ENCODE peak calls at places on chromosomes 4 and X, in four cellular contexts. L, R, X and E are unnamed samples.
A peak's percentile ranks its signal among the peaks of the same experiment; 100 is the strongest.

GRCh38 chrX:103637604-103638338 is 9.0 kb downstream of the TCEAL1 start:
- DNase-seq in L (no peak), X (no peak), R (peak; percentile 6), E (no peak)

GRCh38 chr4:148239406-148239805 is 202.8 kb downstream of the NR3C2 start:
- DNase-seq in L (no peak), X (no peak), R (no peak), E (no peak)

GRCh38 chr4:41638806-41639205 is 100.8 kb downstream of the LIMCH1 start:
- DNase-seq in L (no peak), R (no peak), X (no peak), E (no peak)

GRCh38 chr4:83011779-83012630 is 1.4 kb upstream of the LIN54 start:
- DNase-seq in L (peak; percentile 72), X (peak; percentile 71), R (no peak), E (peak; percentile 77)

GRCh38 chr4:2332201-2332975 is 70.5 kb upstream of the MXD4 start:
- DNase-seq in R (no peak), X (no peak), L (peak; percentile 39), E (no peak)

GRCh38 chrX:84248226-84248625 is 60.2 kb upstream of the RPS6KA6 start:
- DNase-seq in L (no peak), X (no peak), R (peak; percentile 74), E (no peak)

GRCh38 chr4:141645611-141646340 is 9.4 kb downstream of the IL15 start:
- DNase-seq in R (peak; percentile 95), X (no peak), L (no peak), E (no peak)

GRCh38 chr4:58749206-58749605 is 1639.0 kb upstream of the IGFBP7 start:
- DNase-seq in L (no peak), X (no peak), R (no peak), E (peak; percentile 82)

GRCh38 chr4:17030543-17030942 is 132.1 kb upstream of the LDB2 start:
- DNase-seq in X (no peak), L (no peak), R (peak; percentile 97), E (no peak)

GRCh38 chr4:80017125-80017854 is 55.7 kb downstream of the ANTXR2 start:
- DNase-seq in L (no peak), R (peak; percentile 95), X (no peak), E (no peak)

GRCh38 chr4:95533254-95533653 is 15.5 kb downstream of the UNC5C start:
- DNase-seq in X (no peak), R (no peak), L (no peak), E (no peak)

GRCh38 chr4:44927361-44928061 is 201.2 kb upstream of the GNPDA2 start:
- DNase-seq in R (peak; percentile 1), L (no peak), X (no peak), E (no peak)

GRCh38 chrX:154802838-154803410 is 2.4 kb downstream of the MPP1 start:
- DNase-seq in R (no peak), L (no peak), X (no peak), E (no peak)

GRCh38 chr4:99062120-99062519 is 26.5 kb downstream of the ADH5 start:
- DNase-seq in R (no peak), X (no peak), L (no peak), E (no peak)

GRCh38 chr4:53863731-53864130 is 200.7 kb downstream of the CHIC2 start:
- DNase-seq in X (no peak), R (peak; percentile 70), L (no peak), E (no peak)

GRCh38 chr4:155143512-155143911 is 64.9 kb upstream of the NPY2R start:
- DNase-seq in L (no peak), R (no peak), X (no peak), E (no peak)

GRCh38 chr4:114606240-114606639 is 7.6 kb downstream of the UGT8 start:
- DNase-seq in R (no peak), X (no peak), L (no peak), E (no peak)

GRCh38 chr4:41369680-41370079 is 113.0 kb downstream of the UCHL1 start:
- DNase-seq in L (no peak), R (peak; percentile 22), X (no peak), E (no peak)

GRCh38 chrX:40326186-40326965 is 228.6 kb upstream of the BCOR start:
- DNase-seq in L (peak; percentile 84), R (peak; percentile 12), X (no peak), E (no peak)

GRCh38 chr4:165440415-165440882 is 61.6 kb downstream of the CPE start:
- DNase-seq in L (peak; percentile 55), R (peak; percentile 90), X (no peak), E (no peak)

GRCh38 chr4:573122-573892 is 2.8 kb downstream of the TMEM271 start:
- DNase-seq in X (no peak), L (no peak), R (no peak), E (no peak)

GRCh38 chrX:143788265-143788664 is 67.7 kb upstream of the SPANXN2 start:
- DNase-seq in X (no peak), L (no peak), R (no peak), E (no peak)

GRCh38 chr4:73653695-73654106 is 33.5 kb upstream of the RASSF6 start:
- DNase-seq in R (peak; percentile 23), L (no peak), X (no peak), E (no peak)

GRCh38 chr4:158513246-158513645 is 8.4 kb upstream of the RXFP1 start:
- DNase-seq in X (no peak), R (no peak), L (no peak), E (no peak)

GRCh38 chrX:148599404-148599803 is 99.0 kb downstream of the AFF2 start:
- DNase-seq in R (no peak), L (no peak), X (no peak), E (no peak)

GRCh38 chrX:68935362-68935761 is 106.5 kb downstream of the EFNB1 start:
- DNase-seq in R (no peak), X (peak; percentile 6), L (peak; percentile 13), E (no peak)

GRCh38 chr4:148810461-148810860 is 368.2 kb upstream of the NR3C2 start:
- DNase-seq in X (no peak), R (no peak), L (no peak), E (no peak)

GRCh38 chrX:21723814-21724213 is 34.1 kb downstream of the SMPX start:
- DNase-seq in X (no peak), R (no peak), L (no peak), E (no peak)

GRCh38 chr4:84493092-84493850 is 5.8 kb downstream of the NKX6-1 start:
- DNase-seq in L (peak; percentile 88), R (peak; percentile 27), X (no peak), E (peak; percentile 47)

GRCh38 chr4:153114771-153115321 is 89.4 kb upstream of the TRIM2 start:
- DNase-seq in X (no peak), L (no peak), R (peak; percentile 86), E (no peak)

GRCh38 chr4:825063-825968 is 613 bp downstream of the CPLX1 start:
- DNase-seq in X (peak; percentile 53), L (peak; percentile 79), R (no peak), E (peak; percentile 35)

GRCh38 chr4:107906458-107907100 is 24.8 kb upstream of the CYP2U1 start:
- DNase-seq in X (no peak), R (no peak), L (no peak), E (no peak)

GRCh38 chr4:143250617-143251016 is 65.9 kb downstream of the USP38 start:
- DNase-seq in R (no peak), X (no peak), L (no peak), E (no peak)

GRCh38 chrX:101347859-101348451 is 587 bp downstream of the TIMM8A start:
- DNase-seq in R (peak; percentile 8), X (no peak), L (no peak), E (peak; percentile 9)

GRCh38 chr4:39469429-39470077 is 10.7 kb downstream of the LIAS start:
- DNase-seq in R (peak; percentile 78), X (no peak), L (peak; percentile 79), E (no peak)

DNA sequence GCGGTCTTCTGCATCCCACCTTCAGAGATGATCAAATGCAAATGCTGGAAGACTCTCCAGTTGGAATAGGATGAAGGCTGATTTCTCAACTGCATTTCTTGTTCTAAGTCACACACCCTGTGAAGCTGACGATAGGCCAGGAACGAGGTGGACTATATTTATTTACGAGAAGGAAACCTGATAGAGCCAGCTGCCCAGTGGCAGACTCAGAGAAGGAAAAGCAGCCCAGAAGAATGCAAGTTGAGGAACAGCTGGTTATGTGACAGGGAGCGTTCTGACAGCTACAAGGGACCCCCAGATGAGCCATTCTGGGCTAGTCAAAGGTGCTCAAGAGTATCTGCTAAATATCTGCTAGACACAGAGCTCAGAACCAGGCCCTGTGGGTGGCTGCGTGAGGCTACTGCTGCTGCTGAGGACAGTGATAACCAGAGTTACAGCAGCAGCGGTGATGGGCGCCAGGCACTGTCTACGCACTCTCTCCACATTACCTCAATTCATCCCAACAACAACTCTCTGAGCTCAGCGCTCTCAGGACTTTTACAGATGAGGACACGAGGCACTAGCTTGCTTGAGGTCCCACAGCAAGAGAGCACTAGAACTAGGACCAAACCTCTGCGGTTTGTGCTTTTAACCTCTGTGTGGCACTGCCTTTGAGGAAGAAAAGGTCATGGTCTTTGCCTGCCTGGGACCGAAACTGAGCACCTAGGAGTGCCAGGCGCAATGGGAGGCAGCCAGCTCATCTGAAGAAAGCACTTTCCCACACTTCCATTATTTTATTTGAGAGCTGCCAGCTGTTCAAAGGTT is 69.0 kb downstream of the GATB start:
- DNase-seq in L (no peak), X (no peak), R (no peak), E (no peak)
- H3K4me1 ChIP-seq in L (peaks cover 13% of the 10 kb centered on the region), X (no peaks in the 10 kb centered on the region), R (peaks cover 41% of the 10 kb centered on the region), E (no peaks in the 10 kb centered on the region)

GRCh38 chrX:41475166-41475565 is 28.0 kb downstream of the NYX start:
- DNase-seq in R (no peak), L (peak; percentile 91), X (no peak), E (no peak)
- H3K4me3 ChIP-seq in R (no peak overlapping the region), L (peak overlapping the region; percentile 45), X (no peak overlapping the region), E (no peak overlapping the region)

GRCh38 chr4:180953572-180953971 is 1289.6 kb upstream of the TENM3 start:
- DNase-seq in R (no peak), X (no peak), L (peak; percentile 63), E (no peak)
- TF ChIP-seq CTCF in R (peak; percentile 23), X (no peak), L (peak; percentile 76), E (no peak)

GRCh38 chr4:140253556-140254027 is 99.6 kb upstream of the MAML3 start:
- DNase-seq in X (no peak), R (no peak), L (no peak), E (no peak)
- H3K4me1 ChIP-seq in X (no peaks in the 10 kb centered on the region), R (peaks cover 50% of the 10 kb centered on the region), L (peaks cover 20% of the 10 kb centered on the region), E (peaks cover 3% of the 10 kb centered on the region)

GRCh38 chrX:43882294-43882681 is at the start of gene MAOB:
- DNase-seq in R (no peak), X (peak; percentile 72), L (peak; percentile 63), E (no peak)
- H3K4me3 ChIP-seq in R (no peak within 1 kb of the TSS), X (peak within 1 kb of the TSS; percentile 55), L (no peak within 1 kb of the TSS), E (no peak within 1 kb of the TSS)